ENCODE peak calls at places on chromosomes 6 and 20, in ten cellular contexts. X is hepatocyte, T is astrocyte of the spinal cord, C is cardiac fibroblast, O is upper lobe of right lung, F is left lung, G is HFF-Myc, P is osteocyte, E is BJ, Q is progenitor cell of endocrine pancreas. V is an unnamed sample.

GRCh38 chr20:50172347-50173013 is 18.1 kb upstream of the CEBPB start:
- DNase-seq in X (peak; percentile 91), T (peak; percentile 60), C (peak; percentile 89), O (peak; percentile 94), F (peak; percentile 96), G (no peak), P (no peak), E (no peak), Q (peak; percentile 81), V (no peak)

GRCh38 chr6:129542705-129543104 is 167.3 kb downstream of the ARHGAP18 start:
- DNase-seq in X (no peak), T (no peak), C (no peak), O (no peak), F (no peak), G (no peak), P (no peak), E (no peak), Q (no peak), V (no peak)

GRCh38 chr6:27091661-27092315 is 155.7 kb upstream of the PRSS16 start:
- DNase-seq in X (peak; percentile 64), T (peak; percentile 89), C (peak; percentile 88), O (no peak), F (peak; percentile 69), G (peak; percentile 87), P (no peak), E (peak; percentile 51), Q (no peak), V (peak; percentile 61)

GRCh38 chr6:37168809-37169457 is 1.0 kb upstream of the PIM1 start:
- DNase-seq in X (no peak), T (no peak), C (no peak), O (no peak), F (no peak), G (no peak), P (no peak), E (no peak), Q (no peak), V (peak; percentile 47)

GRCh38 chr20:14543040-14543439 is 205.6 kb upstream of the FLRT3 start:
- DNase-seq in X (no peak), T (no peak), C (no peak), O (no peak), F (no peak), G (no peak), P (no peak), E (no peak), Q (no peak), V (no peak)

GRCh38 chr20:44731657-44732056 is 14.0 kb upstream of the KCNK15 start:
- DNase-seq in X (no peak), T (no peak), C (no peak), O (no peak), F (peak; percentile 83), G (no peak), P (no peak), E (no peak), Q (no peak), V (no peak)

GRCh38 chr6:43984442-43985321 is 142.6 kb downstream of the MRPL14 start:
- DNase-seq in X (no peak), T (no peak), C (peak; percentile 31), O (no peak), F (no peak), G (no peak), P (no peak), E (no peak), Q (no peak), V (no peak)

GRCh38 chr6:51153109-51153508 is 334.4 kb downstream of the TFAP2B start:
- DNase-seq in X (no peak), T (no peak), C (no peak), O (no peak), F (no peak), G (no peak), P (no peak), E (no peak), Q (no peak), V (no peak)

DNA sequence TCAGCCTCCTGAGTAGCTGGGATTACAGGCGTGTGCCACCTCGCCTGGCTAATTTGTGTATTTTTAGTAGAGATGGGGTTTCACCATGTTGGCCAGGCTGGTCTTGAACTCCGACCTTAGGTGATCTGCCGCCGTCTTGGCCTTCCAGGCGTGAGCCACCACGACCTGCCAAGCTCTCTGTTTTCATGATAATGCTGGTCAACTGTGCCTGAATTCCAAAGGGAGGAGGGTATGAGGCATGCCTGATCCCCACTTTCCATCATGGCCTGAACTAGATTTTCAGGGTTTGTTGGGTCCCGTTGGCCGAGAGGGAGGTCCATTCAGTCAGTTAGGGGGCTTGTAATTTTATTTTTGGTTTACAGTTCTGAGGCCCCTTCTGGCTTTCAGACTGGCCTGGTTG is 28.0 kb upstream of the ANGPT4 start:
- DNase-seq in X (no peak), T (no peak), C (no peak), O (no peak), F (no peak), G (no peak), P (no peak), E (no peak), Q (no peak), V (no peak)
- TF ChIP-seq CTCF in X (no peak), T (no peak), C (no peak), O (no peak), F (no peak), G (no peak), P (no peak), E (no peak), Q (no peak), V (no peak)

GRCh38 chr20:48538856-48539255 is 288.9 kb downstream of the PREX1 start:
- DNase-seq in X (no peak), T (no peak), C (no peak), O (no peak), F (no peak), G (no peak), P (no peak), E (no peak), Q (no peak), V (no peak)

GRCh38 chr20:48541581-48542071 is 286.2 kb downstream of the PREX1 start:
- DNase-seq in X (no peak), T (no peak), C (no peak), O (no peak), F (no peak), G (no peak), P (no peak), E (no peak), Q (no peak), V (peak; percentile 64)

GRCh38 chr20:48547682-48548081 is 280.1 kb downstream of the PREX1 start:
- DNase-seq in X (peak; percentile 61), T (no peak), C (no peak), O (no peak), F (no peak), G (no peak), P (no peak), E (no peak), Q (no peak), V (no peak)

GRCh38 chr20:48544402-48545333 is 283.1 kb downstream of the PREX1 start:
- DNase-seq in X (peak; percentile 23), T (no peak), C (no peak), O (no peak), F (no peak), G (peak; percentile 21), P (no peak), E (no peak), Q (no peak), V (no peak)
- TF ChIP-seq CTCF in X (no peak), T (no peak), C (no peak), O (no peak), F (no peak), G (no peak), P (no peak), E (no peak), Q (no peak), V (peak; percentile 6)

GRCh38 chr6:143449731-143450452 is 603 bp downstream of the ADAT2 start:
- DNase-seq in X (peak; percentile 26), T (peak; percentile 62), C (peak; percentile 53), O (no peak), F (no peak), G (no peak), P (no peak), E (no peak), Q (peak; percentile 23), V (no peak)

GRCh38 chr6:143449082-143449481 is 1.4 kb downstream of the ADAT2 start:
- DNase-seq in X (no peak), T (no peak), C (no peak), O (no peak), F (no peak), G (no peak), P (no peak), E (no peak), Q (no peak), V (no peak)

GRCh38 chr6:143451531-143451930 is 926 bp downstream of the PEX3 start:
- DNase-seq in X (no peak), T (no peak), C (no peak), O (no peak), F (no peak), G (no peak), P (no peak), E (no peak), Q (no peak), V (no peak)

DNA sequence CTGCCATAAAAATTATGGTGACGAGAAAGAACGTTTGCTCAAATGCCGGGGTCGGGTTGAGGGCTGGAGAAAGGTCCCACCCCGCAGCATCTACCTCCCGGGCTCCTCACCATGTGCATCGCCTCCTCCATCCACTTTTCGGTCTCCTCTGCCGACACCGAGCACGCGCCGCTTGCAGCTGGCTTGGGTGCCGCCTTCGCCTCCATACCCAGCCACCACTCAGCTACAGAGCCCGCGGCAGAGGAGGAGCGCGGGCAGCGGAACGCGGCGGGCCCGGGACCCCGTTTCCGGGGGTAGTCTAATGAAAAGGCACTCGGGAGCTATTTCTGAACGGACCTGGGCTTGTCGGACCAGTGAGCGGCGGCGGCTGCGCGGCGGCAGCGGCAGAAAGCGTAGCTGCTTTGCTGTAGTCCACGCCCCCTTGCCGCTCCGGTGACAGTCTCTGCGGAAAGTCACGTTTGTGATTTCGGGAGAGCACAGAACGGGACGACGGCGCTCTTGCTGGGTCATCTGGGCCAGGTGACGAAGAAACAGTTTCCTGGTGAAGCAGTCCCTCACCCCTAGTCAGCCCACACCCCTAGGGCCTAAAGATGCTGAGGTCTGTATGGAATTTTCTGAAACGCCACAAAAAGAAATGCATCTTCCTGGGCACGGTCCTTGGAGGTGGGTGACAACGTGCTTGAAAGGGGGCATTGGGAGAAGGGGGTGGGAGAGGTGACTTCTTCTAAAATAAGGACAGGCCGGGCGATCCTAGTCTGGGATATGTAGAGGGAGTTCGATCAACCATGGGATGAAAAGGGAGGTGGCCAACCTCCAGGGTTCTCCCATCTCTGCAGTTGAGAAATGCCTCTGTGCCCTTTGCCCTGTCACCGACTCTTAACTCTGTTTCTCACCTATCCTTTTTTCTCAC is at the start of the genes ADAT2 and PEX3:
- DNase-seq in X (peak; percentile 96), T (peak; percentile 97), C (peak; percentile 96), O (peak; percentile 97), F (peak; percentile 99), G (peak; percentile 73), P (peak; percentile 97), E (peak; percentile 56), Q (peak; percentile 83), V (peak; percentile 88)
- TF ChIP-seq CTCF in X (no peak), T (no peak), C (no peak), O (no peak), F (no peak), G (no peak), P (no peak), E (no peak), Q (no peak), V (no peak)

DNA sequence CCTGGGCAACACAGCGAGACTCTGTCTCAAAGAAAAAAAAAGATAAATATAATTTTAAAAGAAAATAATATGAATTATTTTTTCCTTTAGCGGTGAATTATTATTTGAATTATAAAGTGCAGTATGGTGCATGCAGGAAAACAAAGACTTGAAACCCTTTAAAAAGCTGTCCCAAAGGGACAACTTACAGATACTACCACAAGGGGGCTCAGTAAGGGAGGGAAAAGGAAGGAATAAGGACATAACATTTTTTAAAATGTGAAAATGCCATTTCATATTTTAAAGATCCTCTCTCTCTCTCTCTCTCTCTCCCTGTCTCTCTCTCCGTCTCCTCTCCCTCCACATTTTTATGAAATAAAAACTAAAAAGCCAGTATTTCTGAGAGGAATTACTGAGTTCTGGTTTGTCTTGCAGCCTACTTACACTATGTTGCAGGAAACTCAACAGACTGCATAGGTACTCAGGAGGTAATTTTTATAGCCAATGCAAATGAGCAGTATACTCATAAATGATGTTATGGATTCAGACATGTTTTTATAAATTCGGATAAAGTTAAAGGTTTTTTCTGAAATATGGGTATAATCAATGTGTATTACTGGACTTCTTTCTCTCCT is 455.0 kb upstream of the GJE1 start:
- DNase-seq in X (peak; percentile 63), T (peak; percentile 57), C (peak; percentile 66), O (no peak), F (no peak), G (no peak), P (no peak), E (no peak), Q (no peak), V (no peak)
- TF ChIP-seq CTCF in X (peak; percentile 77), T (peak; percentile 74), C (peak; percentile 75), O (peak; percentile 54), F (peak; percentile 38), G (peak; percentile 53), P (peak; percentile 83), E (peak; percentile 71), Q (peak; percentile 82), V (peak; percentile 54)